ENCODE peak calls at places on chromosome 12, in eight cellular contexts. O, W, P, J, S, N, F and L are unnamed samples.

GRCh38 chr12:114740448-114740847 is 56.5 kb upstream of the TBX3 start:
- DNase-seq in S (no peak), N (no peak), O (no peak), W (no peak), P (no peak), J (no peak), F (no peak), L (no peak)

GRCh38 chr12:46452776-46453175 is 80.2 kb upstream of the SLC38A2 start:
- DNase-seq in F (no peak), P (no peak), J (no peak), N (no peak), W (no peak), S (no peak), O (no peak), L (no peak)

GRCh38 chr12:2417761-2418160 is 365.0 kb downstream of the CACNA1C start:
- DNase-seq in O (no peak), W (no peak), N (no peak), J (no peak), F (no peak), P (no peak), S (no peak), L (no peak)

GRCh38 chr12:110109037-110109836 is 14.9 kb upstream of the IFT81 start:
- DNase-seq in W (peak; percentile 54), F (peak; percentile 69), S (no peak), O (peak; percentile 49), N (peak; percentile 83), P (no peak), J (no peak), L (peak; percentile 77)

GRCh38 chr12:7354521-7354920 is 50.6 kb downstream of the ACSM4 start:
- DNase-seq in P (no peak), S (no peak), J (no peak), F (no peak), N (no peak), O (no peak), W (no peak), L (no peak)

GRCh38 chr12:122004633-122005071 is 17.0 kb upstream of the BCL7A start:
- DNase-seq in F (no peak), O (no peak), N (no peak), P (no peak), S (no peak), J (no peak), W (no peak), L (no peak)

GRCh38 chr12:120404271-120404670 is 33.6 kb upstream of the COX6A1 start:
- DNase-seq in F (no peak), S (no peak), J (no peak), N (no peak), P (no peak), O (no peak), W (no peak), L (no peak)

GRCh38 chr12:124484526-124484953 is 82.9 kb downstream of the NCOR2 start:
- DNase-seq in P (no peak), S (no peak), N (no peak), O (no peak), J (peak; percentile 77), W (no peak), F (no peak), L (no peak)

GRCh38 chr12:57456145-57456700 is 1.1 kb downstream of the INHBE start:
- DNase-seq in P (no peak), J (peak; percentile 50), F (no peak), O (no peak), W (peak; percentile 52), N (no peak), S (no peak), L (no peak)

GRCh38 chr12:50211392-50212070 is 44.4 kb upstream of the CERS5 start:
- DNase-seq in J (no peak), N (no peak), F (no peak), P (no peak), O (no peak), W (no peak), S (no peak), L (no peak)

GRCh38 chr12:101745481-101745880 is 6.2 kb upstream of the SYCP3 start:
- DNase-seq in N (no peak), O (no peak), S (no peak), J (no peak), P (no peak), W (no peak), F (no peak), L (no peak)

GRCh38 chr12:122961551-122962329 is 4.5 kb downstream of the ABCB9 start:
- DNase-seq in J (no peak), O (no peak), S (no peak), N (no peak), W (peak; percentile 83), P (no peak), F (no peak), L (peak; percentile 85)

GRCh38 chr12:91347686-91348085 is 165.1 kb upstream of the DCN start:
- DNase-seq in F (no peak), N (no peak), S (no peak), W (no peak), J (no peak), O (no peak), P (no peak), L (no peak)

GRCh38 chr12:77120695-77121094 is 55.3 kb upstream of the E2F7 start:
- DNase-seq in S (no peak), O (no peak), J (no peak), F (peak; percentile 18), W (no peak), N (no peak), P (no peak), L (no peak)

GRCh38 chr12:46908936-46909635 is 83.3 kb upstream of the SLC38A4 start:
- DNase-seq in W (no peak), N (no peak), P (no peak), O (no peak), S (no peak), J (no peak), F (no peak), L (no peak)

GRCh38 chr12:98572010-98572409 is 21.5 kb upstream of the SLC25A3 start:
- DNase-seq in S (no peak), F (no peak), O (no peak), N (no peak), P (no peak), W (no peak), J (no peak), L (no peak)

GRCh38 chr12:49609059-49609874 is 3.8 kb upstream of the FAM186B start:
- DNase-seq in O (no peak), N (no peak), P (no peak), J (no peak), F (no peak), S (no peak), W (no peak), L (no peak)

GRCh38 chr12:100128509-100128908 is 14.2 kb downstream of the BLTP3B start:
- DNase-seq in W (peak; percentile 31), J (no peak), S (no peak), O (no peak), N (no peak), P (no peak), F (peak; percentile 17), L (no peak)

GRCh38 chr12:48795550-48796455 is 6.9 kb upstream of the ADCY6 start:
- DNase-seq in W (peak; percentile 87), J (peak; percentile 84), S (peak; percentile 22), F (peak; percentile 89), P (peak; percentile 12), O (peak; percentile 82), N (no peak), L (peak; percentile 84)

GRCh38 chr12:6974180-6974579 is 3.5 kb downstream of the EMG1 start:
- DNase-seq in W (no peak), N (no peak), O (no peak), J (no peak), P (no peak), F (no peak), S (no peak), L (no peak)

GRCh38 chr12:123532808-123533649 is 490 bp downstream of the RILPL1 start:
- DNase-seq in W (peak; percentile 30), S (no peak), J (no peak), F (no peak), N (no peak), P (no peak), O (peak; percentile 31), L (peak; percentile 28)

GRCh38 chr12:27387473-27387872 is 54.8 kb downstream of the BMAL2 start:
- DNase-seq in W (no peak), P (no peak), F (no peak), J (no peak), S (no peak), O (no peak), N (no peak), L (no peak)

GRCh38 chr12:69821441-69822204 is 3.4 kb upstream of the MYRFL start:
- DNase-seq in F (peak; percentile 53), S (no peak), O (no peak), P (no peak), N (no peak), W (no peak), J (no peak), L (no peak)

GRCh38 chr12:2643736-2644135 is 151.0 kb upstream of the FKBP4 start:
- DNase-seq in J (no peak), P (no peak), N (peak; percentile 51), W (no peak), F (no peak), S (no peak), O (no peak), L (no peak)

GRCh38 chr12:49105504-49106120 is 5.0 kb downstream of the LMBR1L start:
- DNase-seq in S (no peak), N (no peak), J (no peak), P (no peak), W (no peak), F (peak; percentile 41), O (no peak), L (no peak)

GRCh38 chr12:95942532-95943230 is at the start of gene CCDC38:
- DNase-seq in W (peak; percentile 84), P (peak; percentile 57), O (peak; percentile 78), S (peak; percentile 83), J (peak; percentile 97), F (peak; percentile 96), N (peak; percentile 82), L (peak; percentile 72)

GRCh38 chr12:6960291-6961277 is 9.4 kb downstream of the PTPN6 start:
- DNase-seq in O (no peak), W (peak; percentile 45), J (peak; percentile 65), P (no peak), N (peak; percentile 55), S (no peak), F (no peak), L (no peak)

GRCh38 chr12:68203460-68203875 is 22.1 kb downstream of the IL26 start:
- DNase-seq in W (no peak), J (no peak), O (no peak), F (no peak), N (no peak), P (no peak), S (no peak), L (no peak)

GRCh38 chr12:76037130-76038105 is 5.8 kb upstream of the PHLDA1 start:
- DNase-seq in S (no peak), J (peak; percentile 46), O (no peak), N (no peak), F (peak; percentile 34), W (peak; percentile 36), P (no peak), L (no peak)

GRCh38 chr12:79415754-79416435 is 274.9 kb downstream of the PAWR start:
- DNase-seq in J (no peak), F (peak; percentile 13), O (no peak), W (peak; percentile 74), P (no peak), N (no peak), S (no peak), L (peak; percentile 34)

GRCh38 chr12:94089891-94090290 is 58.5 kb upstream of the PLXNC1 start:
- DNase-seq in N (no peak), J (no peak), W (no peak), F (no peak), P (no peak), O (no peak), S (no peak), L (no peak)

GRCh38 chr12:8156416-8156815 is 399 bp upstream of the ZNF705A start:
- DNase-seq in O (no peak), W (no peak), N (no peak), P (no peak), J (no peak), S (no peak), F (no peak), L (no peak)

GRCh38 chr12:106369624-106370346 is 12.2 kb downstream of the POLR3B start:
- DNase-seq in J (no peak), S (no peak), F (peak; percentile 70), P (no peak), N (no peak), O (no peak), W (no peak), L (no peak)

GRCh38 chr12:91138337-91138905 is 27.1 kb upstream of the LUM start:
- DNase-seq in J (no peak), N (no peak), F (no peak), S (no peak), W (no peak), O (no peak), P (no peak), L (no peak)